ENCODE peak calls at places on chromosomes 12 and 14, in ten cellular contexts. E is tibial artery, D is NB4, I is breast epithelium, M is fibroblast of lung, K is psoas muscle, Y is H1, Z is fibroblast of the aortic adventitia, G is astrocyte of the cerebellum, N is astrocyte. X is an unnamed sample.

GRCh38 chr12:64400041-64400440 is 4.2 kb upstream of the XPOT start:
- DNase-seq in E (no peak), D (peak; percentile 12), I (no peak), M (peak; percentile 78), K (no peak), Y (no peak), Z (peak; percentile 70), G (no peak), N (peak; percentile 77), X (no peak)

GRCh38 chr12:6570264-6570887 is 2.3 kb upstream of the NOP2 start:
- DNase-seq in E (no peak), D (peak; percentile 78), I (no peak), M (peak; percentile 29), K (peak; percentile 72), Y (no peak), Z (peak; percentile 27), G (no peak), N (no peak), X (no peak)

GRCh38 chr12:122406701-122407154 is 15.7 kb downstream of the CLIP1 start:
- DNase-seq in E (peak; percentile 11), D (no peak), I (no peak), M (no peak), K (no peak), Y (no peak), Z (peak; percentile 95), G (no peak), N (no peak), X (no peak)

GRCh38 chr14:47675239-47675488 is 241 bp downstream of the MDGA2 start:
- DNase-seq in E (no peak), D (no peak), I (no peak), M (no peak), K (no peak), Y (no peak), Z (no peak), G (no peak), N (no peak), X (no peak)

GRCh38 chr12:131882804-131883520 is 11.5 kb upstream of the ULK1 start:
- DNase-seq in E (no peak), D (peak; percentile 71), I (no peak), M (no peak), K (no peak), Y (no peak), Z (no peak), G (no peak), N (no peak), X (no peak)

GRCh38 chr12:105983622-105984325 is 155.0 kb downstream of the NUAK1 start:
- DNase-seq in E (no peak), D (no peak), I (no peak), M (peak; percentile 97), K (no peak), Y (no peak), Z (peak; percentile 72), G (peak; percentile 70), N (peak; percentile 96), X (peak; percentile 76)

GRCh38 chr12:59041241-59042121 is 121.2 kb upstream of the LRIG3 start:
- DNase-seq in E (no peak), D (no peak), I (no peak), M (peak; percentile 96), K (no peak), Y (no peak), Z (peak; percentile 95), G (peak; percentile 75), N (peak; percentile 95), X (peak; percentile 72)

GRCh38 chr12:62123721-62124203 is 136.4 kb upstream of the USP15 start:
- DNase-seq in E (peak; percentile 63), D (peak; percentile 60), I (no peak), M (peak; percentile 37), K (no peak), Y (no peak), Z (peak; percentile 57), G (peak; percentile 19), N (peak; percentile 16), X (peak; percentile 17)

GRCh38 chr12:45914090-45914489 is 76.3 kb downstream of the SCAF11 start:
- DNase-seq in E (no peak), D (peak; percentile 30), I (no peak), M (peak; percentile 84), K (no peak), Y (no peak), Z (peak; percentile 61), G (peak; percentile 18), N (peak; percentile 77), X (peak; percentile 11)

GRCh38 chr14:103679351-103679750 is 35.9 kb downstream of the XRCC3 start:
- DNase-seq in E (no peak), D (peak; percentile 67), I (no peak), M (no peak), K (peak; percentile 67), Y (no peak), Z (no peak), G (no peak), N (peak; percentile 10), X (peak; percentile 10)

GRCh38 chr12:124861898-124862676 is 1.6 kb downstream of the SCARB1 start:
- DNase-seq in E (no peak), D (no peak), I (no peak), M (no peak), K (no peak), Y (no peak), Z (no peak), G (no peak), N (no peak), X (no peak)
- H3K4me3 ChIP-seq in E (no peak overlapping the region), D (peak overlapping the region; percentile 92), I (peak overlapping the region; percentile 62), M (peak overlapping the region; percentile 66), K (peak overlapping the region; percentile 71), Y (no peak overlapping the region), Z (peak overlapping the region; percentile 76), G (peak overlapping the region; percentile 62), N (no peak overlapping the region), X (peak overlapping the region; percentile 72)

DNA sequence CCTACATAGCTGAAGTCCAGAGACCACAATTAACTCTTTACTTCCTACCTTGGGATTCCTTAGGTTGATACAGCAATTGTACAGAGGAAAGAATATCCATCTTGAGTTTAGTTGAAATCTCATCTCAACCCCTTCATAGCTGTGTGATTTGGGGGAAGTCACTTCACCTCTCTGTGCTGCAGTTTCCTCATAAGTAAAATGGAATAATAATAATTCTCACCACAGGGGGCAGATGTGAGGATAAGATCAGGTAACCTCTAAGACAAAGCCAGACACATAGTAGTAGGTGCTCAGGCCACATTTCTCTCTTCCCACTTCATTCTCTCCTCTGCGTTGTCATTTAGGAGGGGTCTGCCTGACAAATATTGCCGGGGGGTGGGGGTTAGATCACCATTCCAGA is 6.7 kb downstream of the FOXN4 start:
- DNase-seq in E (no peak), D (peak; percentile 43), I (no peak), M (no peak), K (no peak), Y (no peak), Z (no peak), G (no peak), N (no peak), X (no peak)
- TF ChIP-seq CTCF in E (no peak), D (no peak), I (no peak), M (no peak), K (no peak), Y (peak; percentile 18), Z (no peak), G (no peak), N (no peak), X (peak; percentile 22)

GRCh38 chr14:76948213-76948947 is 80.1 kb downstream of the IRF2BPL start:
- DNase-seq in E (no peak), D (no peak), I (peak; percentile 56), M (no peak), K (no peak), Y (no peak), Z (no peak), G (no peak), N (no peak), X (no peak)
- H3K4me3 ChIP-seq in E (no peak overlapping the region), D (no peak overlapping the region), I (no peak overlapping the region), M (no peak overlapping the region), K (no peak overlapping the region), Y (no peak overlapping the region), Z (no peak overlapping the region), G (no peak overlapping the region), N (no peak overlapping the region), X (no peak overlapping the region)

GRCh38 chr14:76985540-76986260 is 42.8 kb downstream of the IRF2BPL start:
- DNase-seq in E (no peak), D (peak; percentile 19), I (no peak), M (peak; percentile 35), K (no peak), Y (no peak), Z (no peak), G (no peak), N (peak; percentile 29), X (no peak)
- TF ChIP-seq CTCF in E (no peak), D (no peak), I (no peak), M (no peak), K (no peak), Y (no peak), Z (no peak), G (no peak), N (no peak), X (no peak)